ENCODE peak calls at places on chromosomes 11 and 22, in ten cellular contexts. W is fibroblast of lung; G is CD8-positive, alpha-beta T cell; S is small intestine; I is HCT116; T is endodermal cell; A is left ventricle myocardium inferior; E is cardiac muscle cell; D is left lung; B is thoracic aorta. P is an unnamed sample. For H3K36me3 and H3K27me3, the result is how much of the 10 kb centered on the place peaks cover.

GRCh38 chr11:16977136-16978020 is 36.8 kb downstream of the PLEKHA7 start:
- DNase-seq in E (no peak), D (no peak), I (no peak), S (peak), T (no peak), B (no peak), W (no peak), A (no peak), G (no peak), P (no peak)

GRCh38 chr11:61803889-61804647 is 11.4 kb downstream of the FEN1 start:
- DNase-seq in E (peak), A (no peak), T (no peak), W (peak), S (no peak), D (no peak), B (no peak), G (no peak), I (no peak), P (no peak)

GRCh38 chr11:18010271-18010670 is 2.6 kb downstream of the SERGEF start:
- DNase-seq in W (no peak), G (no peak), E (peak), I (no peak), A (no peak), S (no peak), D (no peak), T (no peak), B (no peak), P (no peak)

GRCh38 chr11:69382131-69383128 is 88.5 kb downstream of the MYEOV start:
- DNase-seq in D (peak), E (peak), S (peak), A (peak), B (no peak), G (no peak), I (peak), T (peak), W (no peak), P (peak)

GRCh38 chr11:95977534-95978174 is 53.7 kb upstream of the MTMR2 start:
- DNase-seq in W (peak), G (no peak), I (no peak), B (no peak), T (no peak), E (peak), D (no peak), A (no peak), S (no peak), P (no peak)

GRCh38 chr22:37428649-37429586 is 1.6 kb upstream of the ELFN2 start:
- DNase-seq in D (peak), I (peak), W (peak), A (peak), G (peak), B (no peak), E (peak), T (peak), S (peak), P (peak)

GRCh38 chr11:23233075-23233474 is 372.8 kb upstream of the CCDC179 start:
- DNase-seq in G (no peak), D (no peak), I (no peak), A (no peak), T (no peak), W (peak), E (peak), S (no peak), B (no peak), P (no peak)

GRCh38 chr11:69005631-69006368 is 7.2 kb downstream of the MRGPRF start:
- DNase-seq in I (no peak), T (peak), D (no peak), E (no peak), W (no peak), A (no peak), S (no peak), G (no peak), B (no peak), P (peak)

GRCh38 chr11:133825666-133826065 is 19.6 kb downstream of the SPATA19 start:
- DNase-seq in A (no peak), D (no peak), G (no peak), T (no peak), I (no peak), B (no peak), W (no peak), S (no peak), E (no peak), P (no peak)

GRCh38 chr22:24845036-24845918 is 39.3 kb downstream of the SGSM1 start:
- DNase-seq in E (peak), T (no peak), I (no peak), A (no peak), B (peak), S (no peak), D (no peak), G (no peak), W (peak), P (no peak)

GRCh38 chr11:75896843-75897419 is 81.9 kb downstream of the UVRAG start:
- DNase-seq in S (peak), T (no peak), A (no peak), D (no peak), G (no peak), B (no peak), W (peak), E (peak), I (peak), P (peak)

GRCh38 chr22:47067911-47068654 is 305.6 kb downstream of the TBC1D22A start:
- DNase-seq in D (no peak), E (no peak), A (peak), S (no peak), T (peak), G (no peak), I (no peak), W (no peak), B (no peak), P (peak)

GRCh38 chr11:14119357-14119756 is 156.8 kb downstream of the SPON1 start:
- DNase-seq in T (no peak), A (no peak), I (no peak), B (no peak), E (no peak), G (no peak), S (no peak), D (no peak), W (no peak), P (no peak)

GRCh38 chr11:7548659-7549283 is 35.0 kb downstream of the PPFIBP2 start:
- DNase-seq in A (no peak), S (peak), T (peak), D (no peak), E (no peak), G (no peak), B (no peak), I (peak), W (no peak), P (peak)

GRCh38 chr11:35919244-35919643 is 24.6 kb upstream of the LDLRAD3 start:
- DNase-seq in A (no peak), D (no peak), W (peak), I (no peak), E (peak), T (peak), G (no peak), S (no peak), B (no peak), P (no peak)

GRCh38 chr22:39409630-39410029 is 10.1 kb downstream of the TAB1 start:
- DNase-seq in T (no peak), E (no peak), W (no peak), S (no peak), G (no peak), I (no peak), A (no peak), B (no peak), D (peak), P (no peak)

GRCh38 chr22:31081963-31082605 is 966 bp downstream of the SMTN start:
- DNase-seq in T (no peak), W (peak), S (no peak), I (no peak), G (no peak), D (no peak), A (no peak), B (no peak), E (peak), P (peak)

GRCh38 chr11:59221438-59221837 is 8.7 kb upstream of the MPEG1 start:
- DNase-seq in E (peak), W (peak), A (no peak), S (no peak), G (no peak), D (no peak), B (no peak), I (no peak), T (no peak), P (no peak)

GRCh38 chr11:122604626-122605025 is 50.9 kb upstream of the UBASH3B start:
- DNase-seq in W (no peak), D (no peak), E (no peak), S (no peak), T (no peak), G (no peak), I (no peak), A (no peak), B (no peak), P (no peak)

GRCh38 chr11:2551131-2551530 is 106.3 kb downstream of the KCNQ1 start:
- DNase-seq in S (no peak), E (no peak), T (peak), B (no peak), D (no peak), W (no peak), I (no peak), G (no peak), A (no peak), P (no peak)

GRCh38 chr11:67422894-67423293 is 5.4 kb upstream of the RPS6KB2 start:
- DNase-seq in W (no peak), T (peak), S (no peak), B (no peak), G (no peak), D (no peak), I (no peak), A (no peak), E (no peak), P (peak)

GRCh38 chr22:21775061-21775460 is 39.5 kb upstream of the YPEL1 start:
- DNase-seq in S (no peak), A (no peak), E (peak), W (peak), T (no peak), I (no peak), D (no peak), B (no peak), G (no peak), P (no peak)

GRCh38 chr11:119764108-119764874 is 35.3 kb upstream of the NECTIN1 start:
- DNase-seq in D (no peak), W (peak), T (peak), A (peak), G (no peak), E (peak), B (no peak), I (no peak), S (peak), P (no peak)

GRCh38 chr11:30585892-30586250 is 282 bp downstream of the MPPED2 start:
- DNase-seq in W (no peak), B (no peak), I (no peak), E (peak), T (no peak), S (no peak), A (peak), D (peak), G (no peak), P (no peak)

GRCh38 chr22:35544810-35545209 is 4.2 kb downstream of the RASD2 start:
- DNase-seq in G (no peak), W (no peak), A (no peak), D (no peak), S (no peak), I (no peak), E (no peak), B (no peak), T (no peak), P (no peak)

GRCh38 chr22:49404020-49404419 is 423.7 kb downstream of the BRD1 start:
- DNase-seq in W (no peak), I (no peak), E (no peak), G (no peak), B (no peak), A (no peak), D (no peak), S (no peak), T (peak), P (no peak)

GRCh38 chr11:13294771-13295579 is 17.4 kb downstream of the BMAL1 start:
- DNase-seq in W (no peak), I (no peak), A (no peak), T (peak), B (no peak), S (no peak), G (no peak), D (no peak), E (no peak), P (no peak)

GRCh38 chr11:111229604-111230003 is 15.9 kb upstream of the POU2AF2 start:
- DNase-seq in W (peak), B (no peak), S (no peak), D (no peak), T (no peak), E (peak), G (no peak), A (no peak), I (no peak), P (no peak)

GRCh38 chr11:95821640-95822039 is 31.3 kb downstream of the CEP57 start:
- DNase-seq in W (peak), G (no peak), I (no peak), B (no peak), T (no peak), A (no peak), E (peak), S (no peak), D (no peak), P (no peak)

GRCh38 chr11:92852946-92853345 is 116.5 kb upstream of the MTNR1B start:
- DNase-seq in B (no peak), G (no peak), I (no peak), S (peak), E (no peak), W (peak), T (peak), D (peak), A (no peak), P (no peak)

GRCh38 chr11:57343825-57344224 is 5.7 kb downstream of the P2RX3 start:
- DNase-seq in D (no peak), E (no peak), S (no peak), W (no peak), G (no peak), I (no peak), T (no peak), A (no peak), B (no peak), P (no peak)

GRCh38 chr11:2694995-2695939 is 4.5 kb downstream of the KCNQ1OT1 start:
- DNase-seq in S (no peak), G (no peak), B (no peak), W (no peak), T (peak), A (peak), E (no peak), D (peak), I (no peak), P (no peak)

GRCh38 chr11:115912484-115912945 is 408.3 kb upstream of the CADM1 start:
- DNase-seq in I (no peak), S (peak), B (no peak), W (peak), E (no peak), D (no peak), A (no peak), G (no peak), T (peak), P (peak)

GRCh38 chr11:81444306-81444705 is 1289.4 kb downstream of the FAM181B start:
- DNase-seq in E (no peak), G (no peak), B (no peak), S (no peak), W (no peak), T (peak), D (no peak), A (no peak), I (no peak), P (peak)

GRCh38 chr11:9577551-9577950 is 4.1 kb downstream of the WEE1 start:
- DNase-seq in G (no peak), I (no peak), D (no peak), T (no peak), E (peak), B (no peak), W (peak), S (peak), A (no peak), P (no peak)

GRCh38 chr11:9838961-9839360 is 175.1 kb downstream of the SWAP70 start:
- DNase-seq in E (no peak), B (no peak), I (no peak), G (no peak), T (no peak), W (peak), S (no peak), A (no peak), D (no peak), P (no peak)

GRCh38 chr22:49613871-49614270 is 213.8 kb downstream of the BRD1 start:
- DNase-seq in T (no peak), S (no peak), A (peak), E (no peak), B (no peak), D (no peak), W (no peak), I (no peak), G (no peak), P (peak)

GRCh38 chr11:64641596-64642417 is 50.8 kb downstream of the SLC22A12 start:
- DNase-seq in A (no peak), D (no peak), E (no peak), T (no peak), W (no peak), S (no peak), I (no peak), B (no peak), G (no peak), P (no peak)
- H3K4me3 ChIP-seq in A (peak), D (no peak), E (no peak), T (no peak), W (no peak), S (no peak), I (no peak), B (no peak), G (no peak), P (peak)

GRCh38 chr11:70826541-70826943 is 425.8 kb downstream of the SHANK2 start:
- DNase-seq in I (no peak), B (no peak), G (no peak), E (peak), W (no peak), S (no peak), D (peak), T (peak), A (no peak), P (peak)

GRCh38 chr11:70820712-70821111 is 422.4 kb downstream of the CTTN start:
- DNase-seq in T (no peak), D (peak), S (no peak), E (no peak), B (no peak), A (no peak), I (no peak), G (no peak), W (no peak), P (no peak)

GRCh38 chr11:70825893-70826540 is 426.4 kb downstream of the SHANK2 start:
- DNase-seq in I (no peak), B (no peak), D (peak), S (no peak), E (no peak), G (no peak), T (no peak), A (no peak), W (no peak), P (peak)

GRCh38 chr11:70824590-70825300 is 426.4 kb downstream of the CTTN start:
- DNase-seq in B (no peak), A (no peak), I (no peak), W (no peak), E (peak), G (no peak), T (peak), D (no peak), S (no peak), P (peak)

GRCh38 chr11:70823771-70824170 is 425.4 kb downstream of the CTTN start:
- DNase-seq in G (no peak), A (no peak), B (no peak), W (no peak), I (no peak), S (no peak), D (no peak), T (no peak), E (no peak), P (no peak)
- H3K36me3 ChIP-seq in G (under half), A (under half), B (under half), W (under half), I (under half), S (under half), D (under half), T (under half), E (under half), P (under half)

DNA sequence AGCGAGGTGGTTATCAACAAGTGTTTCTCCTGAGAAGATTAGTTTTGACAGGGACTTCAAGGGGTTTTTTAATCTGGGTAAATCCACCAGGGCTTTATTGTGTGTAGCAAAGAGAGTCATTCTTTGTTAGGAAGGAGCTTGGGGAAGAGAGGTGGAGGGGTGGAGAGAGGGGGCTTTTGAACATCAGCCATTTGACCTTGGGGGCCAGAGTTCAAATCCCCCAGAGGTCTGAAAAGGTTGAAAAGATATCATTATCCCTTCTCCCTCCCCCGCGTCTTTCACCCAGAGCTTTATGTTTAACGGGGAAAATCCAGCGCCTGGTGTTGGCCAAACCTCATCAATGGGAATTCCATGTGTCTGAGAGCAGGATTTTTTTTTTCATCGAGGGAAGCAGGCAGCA is 122.5 kb upstream of the HSD17B12 start:
- DNase-seq in I (no peak), T (no peak), W (no peak), S (no peak), D (no peak), G (no peak), A (no peak), E (no peak), B (no peak), P (no peak)
- H3K27me3 ChIP-seq in I (half or more), T (under half), W (under half), S (under half), D (under half), G (under half), A (half or more), E (under half), B (under half), P (under half)

DNA sequence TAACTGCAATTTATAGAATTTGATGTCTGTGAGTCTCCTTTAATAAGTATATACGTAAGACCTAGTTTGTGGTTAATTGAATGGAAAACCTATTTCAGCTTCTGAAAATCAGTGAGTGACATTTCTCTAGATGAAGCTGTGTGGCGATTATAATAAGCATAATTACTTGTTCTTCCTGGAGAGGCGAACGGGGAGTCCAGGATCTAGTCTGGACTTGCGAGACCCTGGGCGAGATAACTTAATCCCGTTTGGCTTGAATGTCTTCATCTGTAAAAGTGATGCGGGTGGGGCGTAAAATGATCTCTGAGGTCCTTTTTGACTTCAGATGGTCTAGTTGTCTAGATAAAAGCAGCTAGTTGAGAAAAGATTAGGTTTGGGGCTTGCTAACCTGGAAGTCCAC is 1.1 kb downstream of the PRRG4 start:
- DNase-seq in E (no peak), B (no peak), A (no peak), D (no peak), W (no peak), S (peak), G (no peak), T (no peak), I (no peak), P (no peak)
- H3K4me3 ChIP-seq in E (no peak), B (no peak), A (peak), D (peak), W (no peak), S (peak), G (no peak), T (no peak), I (peak), P (no peak)